ENCODE peak calls at places on chromosomes 12 and 14, in six cellular contexts. One of them, this sample, is unnamed.

GRCh38 chr12:12562016-12562483 is 613 bp downstream of the DUSP16 start:
- DNase-seq in HCT116: no peak
- DNase-seq in SK-N-SH: no peak
- DNase-seq in HepG2: no peak
- DNase-seq in H1: no peak
- DNase-seq in GM12878: no peak
- DNase-seq in this sample: no peak

GRCh38 chr14:89138846-89139245 is 278.2 kb downstream of the FOXN3 start:
- DNase-seq in HCT116: no peak
- DNase-seq in SK-N-SH: no peak
- DNase-seq in HepG2: no peak
- DNase-seq in H1: no peak
- DNase-seq in GM12878: no peak
- DNase-seq in this sample: no peak

GRCh38 chr12:50271724-50272247 is 11.5 kb downstream of the LIMA1 start:
- DNase-seq in HCT116: no peak
- DNase-seq in SK-N-SH: no peak
- DNase-seq in HepG2: peak; percentile 88
- DNase-seq in H1: no peak
- DNase-seq in GM12878: no peak
- DNase-seq in this sample: no peak

GRCh38 chr14:51236314-51236713 is 3.7 kb upstream of the TMX1 start:
- DNase-seq in HCT116: no peak
- DNase-seq in SK-N-SH: no peak
- DNase-seq in HepG2: no peak
- DNase-seq in H1: no peak
- DNase-seq in GM12878: no peak
- DNase-seq in this sample: no peak

GRCh38 chr12:77124767-77125166 is 59.4 kb upstream of the E2F7 start:
- DNase-seq in HCT116: no peak
- DNase-seq in SK-N-SH: no peak
- DNase-seq in HepG2: no peak
- DNase-seq in H1: no peak
- DNase-seq in GM12878: no peak
- DNase-seq in this sample: no peak

GRCh38 chr12:131828671-131829350 is 618 bp downstream of the MMP17 start:
- DNase-seq in HCT116: no peak
- DNase-seq in SK-N-SH: peak; percentile 68
- DNase-seq in HepG2: no peak
- DNase-seq in H1: no peak
- DNase-seq in GM12878: no peak
- DNase-seq in this sample: no peak

GRCh38 chr12:113348849-113349536 is 9.4 kb upstream of the PLBD2 start:
- DNase-seq in HCT116: no peak
- DNase-seq in SK-N-SH: no peak
- DNase-seq in HepG2: no peak
- DNase-seq in H1: no peak
- DNase-seq in GM12878: no peak
- DNase-seq in this sample: no peak

GRCh38 chr12:93785262-93786010 is 108.3 kb downstream of the CRADD start:
- DNase-seq in HCT116: peak; percentile 85
- DNase-seq in SK-N-SH: no peak
- DNase-seq in HepG2: peak; percentile 63
- DNase-seq in H1: peak; percentile 29
- DNase-seq in GM12878: no peak
- DNase-seq in this sample: peak; percentile 38

GRCh38 chr12:124359671-124360581 is 65.0 kb downstream of the RFLNA start:
- DNase-seq in HCT116: no peak
- DNase-seq in SK-N-SH: peak; percentile 77
- DNase-seq in HepG2: no peak
- DNase-seq in H1: no peak
- DNase-seq in GM12878: no peak
- DNase-seq in this sample: peak; percentile 93

GRCh38 chr14:25122843-25123242 is 72.9 kb upstream of the STXBP6 start:
- DNase-seq in HCT116: no peak
- DNase-seq in SK-N-SH: no peak
- DNase-seq in HepG2: no peak
- DNase-seq in H1: no peak
- DNase-seq in GM12878: no peak
- DNase-seq in this sample: no peak

GRCh38 chr14:70770490-70770889 is 38.8 kb downstream of the MAP3K9 start:
- DNase-seq in HCT116: peak; percentile 27
- DNase-seq in SK-N-SH: no peak
- DNase-seq in HepG2: no peak
- DNase-seq in H1: no peak
- DNase-seq in GM12878: no peak
- DNase-seq in this sample: no peak

GRCh38 chr12:50212071-50212467 is 44.9 kb upstream of the CERS5 start:
- DNase-seq in HCT116: no peak
- DNase-seq in SK-N-SH: no peak
- DNase-seq in HepG2: no peak
- DNase-seq in H1: no peak
- DNase-seq in GM12878: no peak
- DNase-seq in this sample: no peak

GRCh38 chr14:91888641-91889476 is 21.5 kb upstream of the TC2N start:
- DNase-seq in HCT116: no peak
- DNase-seq in SK-N-SH: no peak
- DNase-seq in HepG2: no peak
- DNase-seq in H1: no peak
- DNase-seq in GM12878: no peak
- DNase-seq in this sample: no peak

GRCh38 chr12:7951671-7952070 is 15.7 kb upstream of the SLC2A3 start:
- DNase-seq in HCT116: no peak
- DNase-seq in SK-N-SH: no peak
- DNase-seq in HepG2: no peak
- DNase-seq in H1: no peak
- DNase-seq in GM12878: no peak
- DNase-seq in this sample: no peak

GRCh38 chr14:86799244-86799647 is 1193.7 kb downstream of the GALC start:
- DNase-seq in HCT116: no peak
- DNase-seq in SK-N-SH: no peak
- DNase-seq in HepG2: peak; percentile 72
- DNase-seq in H1: no peak
- DNase-seq in GM12878: no peak
- DNase-seq in this sample: no peak

GRCh38 chr14:74932401-74932901 is 9.4 kb upstream of the RPS6KL1 start:
- DNase-seq in HCT116: no peak
- DNase-seq in SK-N-SH: no peak
- DNase-seq in HepG2: no peak
- DNase-seq in H1: no peak
- DNase-seq in GM12878: no peak
- DNase-seq in this sample: no peak

GRCh38 chr12:47870175-47870781 is 34.5 kb downstream of the VDR start:
- DNase-seq in HCT116: no peak
- DNase-seq in SK-N-SH: peak; percentile 62
- DNase-seq in HepG2: peak; percentile 54
- DNase-seq in H1: peak; percentile 17
- DNase-seq in GM12878: peak; percentile 43
- DNase-seq in this sample: peak; percentile 82

GRCh38 chr12:127306604-127307215 is 960.3 kb upstream of the TMEM132C start:
- DNase-seq in HCT116: no peak
- DNase-seq in SK-N-SH: no peak
- DNase-seq in HepG2: no peak
- DNase-seq in H1: no peak
- DNase-seq in GM12878: no peak
- DNase-seq in this sample: no peak

GRCh38 chr12:71299541-71300376 is 139.8 kb upstream of the LGR5 start:
- DNase-seq in HCT116: no peak
- DNase-seq in SK-N-SH: no peak
- DNase-seq in HepG2: no peak
- DNase-seq in H1: no peak
- DNase-seq in GM12878: no peak
- DNase-seq in this sample: no peak

GRCh38 chr14:93033983-93034670 is 81.6 kb downstream of the ITPK1 start:
- DNase-seq in HCT116: no peak
- DNase-seq in SK-N-SH: peak; percentile 77
- DNase-seq in HepG2: no peak
- DNase-seq in H1: no peak
- DNase-seq in GM12878: no peak
- DNase-seq in this sample: no peak

GRCh38 chr12:74111688-74112360 is 425.8 kb upstream of the ATXN7L3B start:
- DNase-seq in HCT116: peak; percentile 52
- DNase-seq in SK-N-SH: peak; percentile 1
- DNase-seq in HepG2: peak; percentile 13
- DNase-seq in H1: peak; percentile 36
- DNase-seq in GM12878: no peak
- DNase-seq in this sample: no peak

GRCh38 chr14:77372304-77372841 is 4.5 kb downstream of the TMED8 start:
- DNase-seq in HCT116: no peak
- DNase-seq in SK-N-SH: no peak
- DNase-seq in HepG2: peak; percentile 36
- DNase-seq in H1: no peak
- DNase-seq in GM12878: peak; percentile 83
- DNase-seq in this sample: no peak

GRCh38 chr12:105748806-105749600 is 389.8 kb downstream of the NUAK1 start:
- DNase-seq in HCT116: no peak
- DNase-seq in SK-N-SH: no peak
- DNase-seq in HepG2: no peak
- DNase-seq in H1: no peak
- DNase-seq in GM12878: no peak
- DNase-seq in this sample: no peak
- TF ChIP-seq JUND in HCT116: no peak
- TF ChIP-seq JUND in SK-N-SH: no peak
- TF ChIP-seq JUND in HepG2: no peak
- TF ChIP-seq JUND in H1: no peak
- TF ChIP-seq JUND in GM12878: no peak
- TF ChIP-seq JUND in this sample: no peak

GRCh38 chr12:107462428-107463332 is 222.9 kb upstream of the PWP1 start:
- DNase-seq in HCT116: no peak
- DNase-seq in SK-N-SH: no peak
- DNase-seq in HepG2: no peak
- DNase-seq in H1: no peak
- DNase-seq in GM12878: no peak
- DNase-seq in this sample: no peak

GRCh38 chr12:107458163-107458562 is 227.4 kb upstream of the PWP1 start:
- DNase-seq in HCT116: no peak
- DNase-seq in SK-N-SH: no peak
- DNase-seq in HepG2: no peak
- DNase-seq in H1: no peak
- DNase-seq in GM12878: no peak
- DNase-seq in this sample: no peak

GRCh38 chr12:107459649-107460048 is 225.9 kb upstream of the PWP1 start:
- DNase-seq in HCT116: no peak
- DNase-seq in SK-N-SH: no peak
- DNase-seq in HepG2: no peak
- DNase-seq in H1: no peak
- DNase-seq in GM12878: no peak
- DNase-seq in this sample: no peak

GRCh38 chr12:107458990-107459389 is 226.6 kb upstream of the PWP1 start:
- DNase-seq in HCT116: no peak
- DNase-seq in SK-N-SH: no peak
- DNase-seq in HepG2: no peak
- DNase-seq in H1: no peak
- DNase-seq in GM12878: no peak
- DNase-seq in this sample: no peak

DNA sequence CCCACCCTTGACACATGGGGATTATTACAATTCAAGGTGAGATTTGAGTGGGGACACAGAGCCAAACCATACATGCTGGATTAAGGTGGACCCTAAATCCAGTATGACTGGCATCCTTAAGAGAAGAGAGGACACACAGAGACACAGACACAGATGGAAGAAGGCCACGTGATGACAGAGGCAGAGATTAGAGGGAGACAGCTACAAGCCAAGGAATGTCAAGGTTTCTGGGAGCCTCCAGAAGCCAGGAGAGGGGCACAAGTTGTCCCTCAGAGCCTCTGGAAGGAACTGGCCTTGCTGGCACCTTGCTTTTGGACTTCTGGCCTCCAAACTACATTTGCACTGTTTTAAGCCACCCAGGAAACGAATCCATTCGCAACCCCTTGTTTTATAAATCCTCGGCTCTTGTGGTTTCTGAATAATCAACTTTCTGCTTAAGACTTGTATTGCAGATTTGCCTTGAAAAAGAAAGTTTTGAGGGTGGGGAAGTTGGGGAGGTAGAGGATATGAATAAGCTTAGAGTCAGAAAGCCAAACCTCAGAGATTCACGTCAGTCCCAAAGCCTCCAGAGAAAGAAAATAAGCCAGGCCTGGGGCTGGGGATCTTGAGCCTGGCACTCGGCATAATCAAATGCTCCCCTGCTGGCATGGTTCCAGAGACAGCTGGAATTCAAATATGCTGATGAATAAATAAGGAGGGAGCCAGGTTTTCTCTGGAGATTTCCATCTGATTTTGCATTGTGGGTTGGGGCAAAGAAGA is 224.2 kb upstream of the PWP1 start:
- DNase-seq in HCT116: no peak
- DNase-seq in SK-N-SH: peak; percentile 70
- DNase-seq in HepG2: no peak
- DNase-seq in H1: no peak
- DNase-seq in GM12878: no peak
- DNase-seq in this sample: no peak
- TF ChIP-seq JUND in HCT116: no peak
- TF ChIP-seq JUND in SK-N-SH: no peak
- TF ChIP-seq JUND in HepG2: no peak
- TF ChIP-seq JUND in H1: no peak
- TF ChIP-seq JUND in GM12878: no peak
- TF ChIP-seq JUND in this sample: no peak

GRCh38 chr12:29725587-29726320 is 58.0 kb downstream of the TMTC1 start:
- DNase-seq in HCT116: no peak
- DNase-seq in SK-N-SH: peak; percentile 26
- DNase-seq in HepG2: no peak
- DNase-seq in H1: no peak
- DNase-seq in GM12878: peak; percentile 54
- DNase-seq in this sample: no peak
- TF ChIP-seq JUND in HCT116: no peak
- TF ChIP-seq JUND in SK-N-SH: no peak
- TF ChIP-seq JUND in HepG2: no peak
- TF ChIP-seq JUND in H1: no peak
- TF ChIP-seq JUND in GM12878: no peak
- TF ChIP-seq JUND in this sample: no peak

DNA sequence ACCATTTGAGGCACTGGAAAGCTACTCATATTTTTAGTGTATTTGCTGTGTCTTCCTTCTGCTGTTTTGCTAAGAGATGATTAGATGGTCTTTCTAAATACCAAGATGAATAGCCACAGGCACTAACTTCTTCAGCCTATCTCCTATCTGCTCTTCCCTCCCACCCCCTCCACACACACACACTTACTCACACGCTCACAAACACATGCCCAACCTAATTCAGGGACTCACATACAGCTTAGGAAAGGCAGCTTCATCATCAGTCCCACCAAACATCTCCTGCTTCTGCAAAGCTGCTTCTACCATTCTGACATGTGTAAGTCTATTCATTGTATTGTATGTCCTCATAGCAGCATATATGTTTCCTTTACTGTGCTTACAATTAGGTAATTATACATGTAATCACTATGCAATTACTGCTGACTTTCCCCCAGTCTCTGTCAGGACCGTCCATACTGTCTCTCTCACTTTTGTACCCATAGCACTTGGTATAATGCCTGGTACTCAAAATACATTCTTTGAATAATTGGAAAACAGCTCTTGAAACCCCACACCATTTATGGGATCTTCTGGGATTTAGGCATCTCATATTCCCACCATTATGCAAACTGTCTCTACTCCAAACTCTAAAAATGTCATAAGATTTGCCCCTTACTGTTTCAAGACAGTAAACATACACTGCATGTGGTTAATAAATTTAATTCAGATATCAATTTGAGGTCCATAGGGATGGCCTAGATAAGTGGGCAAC is 83.3 kb upstream of the HIF1A start:
- DNase-seq in HCT116: no peak
- DNase-seq in SK-N-SH: no peak
- DNase-seq in HepG2: no peak
- DNase-seq in H1: no peak
- DNase-seq in GM12878: no peak
- DNase-seq in this sample: no peak
- TF ChIP-seq JUND in HCT116: no peak
- TF ChIP-seq JUND in SK-N-SH: no peak
- TF ChIP-seq JUND in HepG2: no peak
- TF ChIP-seq JUND in H1: no peak
- TF ChIP-seq JUND in GM12878: no peak
- TF ChIP-seq JUND in this sample: no peak